ENCODE peak calls at places on chromosomes 12 and 14, in four cellular contexts. One of them, this sample, is unnamed.

GRCh38 chr14:44895716-44896115 is 66.0 kb downstream of the KLHL28 start:
- DNase-seq in HepG2: no peak
- DNase-seq in GM12878: no peak
- DNase-seq in SK-N-SH: no peak
- DNase-seq in this sample: no peak

GRCh38 chr12:28443337-28443736 is 253.1 kb downstream of the CCDC91 start:
- DNase-seq in GM12878: no peak
- DNase-seq in HepG2: no peak
- DNase-seq in SK-N-SH: no peak
- DNase-seq in this sample: no peak

GRCh38 chr12:105822131-105823103 is 316.3 kb downstream of the NUAK1 start:
- DNase-seq in GM12878: no peak
- DNase-seq in SK-N-SH: no peak
- DNase-seq in HepG2: no peak
- DNase-seq in this sample: no peak

GRCh38 chr14:96666088-96666487 is 131.1 kb upstream of the VRK1 start:
- DNase-seq in HepG2: peak
- DNase-seq in SK-N-SH: no peak
- DNase-seq in GM12878: no peak
- DNase-seq in this sample: no peak

GRCh38 chr14:60845523-60845922 is 111.0 kb downstream of the MNAT1 start:
- DNase-seq in HepG2: no peak
- DNase-seq in GM12878: peak
- DNase-seq in SK-N-SH: no peak
- DNase-seq in this sample: no peak

GRCh38 chr12:117387832-117388231 is 26.4 kb upstream of the NOS1 start:
- DNase-seq in GM12878: no peak
- DNase-seq in SK-N-SH: no peak
- DNase-seq in HepG2: no peak
- DNase-seq in this sample: no peak

GRCh38 chr12:119225454-119225853 is 46.7 kb downstream of the HSPB8 start:
- DNase-seq in GM12878: no peak
- DNase-seq in SK-N-SH: no peak
- DNase-seq in HepG2: no peak
- DNase-seq in this sample: no peak

GRCh38 chr12:101785671-101786070 is 45.1 kb downstream of the GNPTAB start:
- DNase-seq in HepG2: no peak
- DNase-seq in SK-N-SH: no peak
- DNase-seq in GM12878: no peak
- DNase-seq in this sample: no peak

GRCh38 chr12:13918883-13919282 is 62.5 kb downstream of the GRIN2B start:
- DNase-seq in GM12878: no peak
- DNase-seq in HepG2: no peak
- DNase-seq in SK-N-SH: no peak
- DNase-seq in this sample: no peak

GRCh38 chr12:86666311-86666710 is 410.1 kb upstream of the MGAT4C start:
- DNase-seq in HepG2: no peak
- DNase-seq in GM12878: no peak
- DNase-seq in SK-N-SH: no peak
- DNase-seq in this sample: no peak

GRCh38 chr12:83320350-83320749 is 633.6 kb downstream of the TMTC2 start:
- DNase-seq in SK-N-SH: no peak
- DNase-seq in HepG2: no peak
- DNase-seq in GM12878: no peak
- DNase-seq in this sample: no peak

GRCh38 chr12:96054262-96054645 is 18.9 kb upstream of the LTA4H start:
- DNase-seq in SK-N-SH: no peak
- DNase-seq in HepG2: no peak
- DNase-seq in GM12878: no peak
- DNase-seq in this sample: no peak

GRCh38 chr12:114841557-114842251 is 157.7 kb upstream of the TBX3 start:
- DNase-seq in HepG2: peak
- DNase-seq in SK-N-SH: no peak
- DNase-seq in GM12878: no peak
- DNase-seq in this sample: peak

GRCh38 chr12:46664771-46665287 is 161.0 kb downstream of the SLC38A4 start:
- DNase-seq in GM12878: peak
- DNase-seq in HepG2: peak
- DNase-seq in SK-N-SH: no peak
- DNase-seq in this sample: peak

GRCh38 chr12:90235642-90236041 is 527.0 kb upstream of the ATP2B1 start:
- DNase-seq in HepG2: no peak
- DNase-seq in GM12878: no peak
- DNase-seq in SK-N-SH: no peak
- DNase-seq in this sample: no peak

GRCh38 chr14:23094666-23095195 is at the start of gene ACIN1:
- DNase-seq in SK-N-SH: peak
- DNase-seq in GM12878: peak
- DNase-seq in HepG2: peak
- DNase-seq in this sample: peak

GRCh38 chr14:106013879-106014376 is 487.5 kb downstream of the TMEM121 start:
- DNase-seq in SK-N-SH: no peak
- DNase-seq in HepG2: no peak
- DNase-seq in GM12878: no peak
- DNase-seq in this sample: no peak

GRCh38 chr12:54564768-54565167 is 15.4 kb downstream of the PDE1B start:
- DNase-seq in HepG2: no peak
- DNase-seq in SK-N-SH: no peak
- DNase-seq in GM12878: no peak
- DNase-seq in this sample: no peak

GRCh38 chr12:21583587-21583986 is 21.1 kb downstream of the GYS2 start:
- DNase-seq in GM12878: no peak
- DNase-seq in HepG2: no peak
- DNase-seq in SK-N-SH: no peak
- DNase-seq in this sample: no peak

GRCh38 chr14:65070710-65071033 is 31.6 kb downstream of the MAX start:
- DNase-seq in GM12878: no peak
- DNase-seq in SK-N-SH: peak
- DNase-seq in HepG2: no peak
- DNase-seq in this sample: no peak

GRCh38 chr14:25846232-25846631 is 751.6 kb downstream of the NOVA1 start:
- DNase-seq in GM12878: no peak
- DNase-seq in SK-N-SH: no peak
- DNase-seq in HepG2: no peak
- DNase-seq in this sample: no peak

GRCh38 chr12:2489266-2489665 is 305.5 kb upstream of the FKBP4 start:
- DNase-seq in HepG2: no peak
- DNase-seq in GM12878: no peak
- DNase-seq in SK-N-SH: no peak
- DNase-seq in this sample: no peak

GRCh38 chr12:52280796-52281560 is 6.5 kb downstream of the KRT86 start:
- DNase-seq in SK-N-SH: no peak
- DNase-seq in GM12878: no peak
- DNase-seq in HepG2: peak
- DNase-seq in this sample: peak

GRCh38 chr12:70788774-70789173 is 131.8 kb downstream of the PTPRR start:
- DNase-seq in GM12878: no peak
- DNase-seq in HepG2: no peak
- DNase-seq in SK-N-SH: no peak
- DNase-seq in this sample: no peak

GRCh38 chr14:76923422-76924362 is 97.5 kb downstream of the LRRC74A start:
- DNase-seq in SK-N-SH: no peak
- DNase-seq in HepG2: no peak
- DNase-seq in GM12878: no peak
- DNase-seq in this sample: no peak

GRCh38 chr12:13834241-13834640 is 147.2 kb downstream of the GRIN2B start:
- DNase-seq in SK-N-SH: no peak
- DNase-seq in GM12878: no peak
- DNase-seq in HepG2: no peak
- DNase-seq in this sample: no peak

GRCh38 chr12:14854586-14855163 is 11.3 kb upstream of the ART4 start:
- DNase-seq in HepG2: no peak
- DNase-seq in SK-N-SH: no peak
- DNase-seq in GM12878: no peak
- DNase-seq in this sample: no peak

GRCh38 chr12:442235-442884 is 17.4 kb upstream of the B4GALNT3 start:
- DNase-seq in SK-N-SH: peak
- DNase-seq in GM12878: no peak
- DNase-seq in HepG2: peak
- DNase-seq in this sample: peak

GRCh38 chr12:66898700-66899469 is 220.0 kb upstream of the GRIP1 start:
- DNase-seq in GM12878: no peak
- DNase-seq in SK-N-SH: no peak
- DNase-seq in HepG2: no peak
- DNase-seq in this sample: no peak

GRCh38 chr12:117583677-117584076 is 222.3 kb upstream of the NOS1 start:
- DNase-seq in SK-N-SH: no peak
- DNase-seq in HepG2: no peak
- DNase-seq in GM12878: no peak
- DNase-seq in this sample: no peak

GRCh38 chr12:14833952-14834351 is 9.4 kb downstream of the ART4 start:
- DNase-seq in SK-N-SH: no peak
- DNase-seq in HepG2: peak
- DNase-seq in GM12878: no peak
- DNase-seq in this sample: no peak

GRCh38 chr14:62667515-62667914 is 377.7 kb downstream of the KCNH5 start:
- DNase-seq in HepG2: no peak
- DNase-seq in GM12878: no peak
- DNase-seq in SK-N-SH: no peak
- DNase-seq in this sample: no peak

GRCh38 chr12:39441963-39442894 is 691 bp downstream of the KIF21A start:
- DNase-seq in HepG2: peak
- DNase-seq in GM12878: no peak
- DNase-seq in SK-N-SH: peak
- DNase-seq in this sample: no peak

GRCh38 chr12:71392521-71393145 is 47.0 kb upstream of the LGR5 start:
- DNase-seq in SK-N-SH: peak
- DNase-seq in HepG2: peak
- DNase-seq in GM12878: peak
- DNase-seq in this sample: peak

DNA sequence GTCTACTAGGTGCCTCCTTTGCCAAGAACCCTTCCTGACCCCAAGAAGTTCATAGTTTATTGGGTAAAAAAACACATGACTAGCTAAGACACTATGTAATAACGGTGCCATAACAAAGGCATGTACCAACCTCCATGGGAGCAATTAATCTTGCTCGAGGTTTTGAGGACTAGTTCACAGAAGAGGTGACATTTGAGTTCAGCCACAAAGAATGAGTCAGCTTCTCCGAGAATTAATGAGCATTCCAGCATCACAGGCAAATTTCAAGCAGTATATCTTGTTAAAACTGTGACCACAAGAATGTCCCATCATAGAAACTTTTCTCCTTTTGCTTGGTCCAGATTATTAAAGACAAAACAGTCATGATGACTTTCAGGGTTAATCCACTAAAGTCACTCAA is 113.0 kb upstream of the RAP1B start:
- DNase-seq in HepG2: no peak
- DNase-seq in SK-N-SH: no peak
- DNase-seq in GM12878: peak
- DNase-seq in this sample: peak
- TF ChIP-seq ZBTB33 in HepG2: no peak
- TF ChIP-seq ZBTB33 in SK-N-SH: no peak
- TF ChIP-seq ZBTB33 in GM12878: no peak
- TF ChIP-seq ZBTB33 in this sample: no peak

GRCh38 chr12:131606218-131606899 is 104.5 kb upstream of the SFSWAP start:
- DNase-seq in SK-N-SH: no peak
- DNase-seq in HepG2: no peak
- DNase-seq in GM12878: no peak
- DNase-seq in this sample: no peak

GRCh38 chr12:131604146-131604844 is 106.6 kb upstream of the SFSWAP start:
- DNase-seq in SK-N-SH: no peak
- DNase-seq in HepG2: no peak
- DNase-seq in GM12878: no peak
- DNase-seq in this sample: no peak

GRCh38 chr12:131603106-131604033 is 107.5 kb upstream of the SFSWAP start:
- DNase-seq in SK-N-SH: no peak
- DNase-seq in HepG2: no peak
- DNase-seq in GM12878: no peak
- DNase-seq in this sample: no peak

GRCh38 chr12:131604859-131605258 is 106.0 kb upstream of the SFSWAP start:
- DNase-seq in HepG2: no peak
- DNase-seq in GM12878: no peak
- DNase-seq in SK-N-SH: no peak
- DNase-seq in this sample: no peak

DNA sequence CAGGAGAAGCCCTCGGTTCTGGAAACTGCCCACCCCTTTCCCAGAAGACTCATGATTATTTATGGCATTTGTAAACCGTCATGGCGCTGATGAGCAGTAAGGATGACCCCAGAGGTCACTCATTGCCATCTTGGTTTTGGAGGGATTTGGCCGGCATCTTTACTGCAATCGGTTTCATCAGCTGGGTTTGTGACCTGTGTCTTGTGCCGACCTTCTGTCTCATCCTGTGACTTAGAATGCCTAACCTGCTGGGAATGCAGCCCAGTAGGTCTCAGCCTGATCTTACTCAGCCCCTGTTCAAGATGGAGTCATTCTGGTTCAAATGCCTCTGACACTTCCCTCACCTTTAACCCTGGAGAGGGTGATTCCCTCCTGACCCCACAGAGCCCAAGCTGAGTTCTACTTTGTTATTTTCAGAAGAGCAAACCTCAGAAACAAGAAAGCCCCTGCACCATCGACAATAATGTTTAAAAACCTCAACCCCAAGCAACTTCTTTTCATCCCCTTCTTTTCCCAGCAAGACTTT is 105.5 kb upstream of the SFSWAP start:
- DNase-seq in SK-N-SH: no peak
- DNase-seq in GM12878: no peak
- DNase-seq in HepG2: no peak
- DNase-seq in this sample: no peak
- TF ChIP-seq REST in SK-N-SH: no peak
- TF ChIP-seq REST in GM12878: no peak
- TF ChIP-seq REST in HepG2: no peak
- TF ChIP-seq REST in this sample: no peak

DNA sequence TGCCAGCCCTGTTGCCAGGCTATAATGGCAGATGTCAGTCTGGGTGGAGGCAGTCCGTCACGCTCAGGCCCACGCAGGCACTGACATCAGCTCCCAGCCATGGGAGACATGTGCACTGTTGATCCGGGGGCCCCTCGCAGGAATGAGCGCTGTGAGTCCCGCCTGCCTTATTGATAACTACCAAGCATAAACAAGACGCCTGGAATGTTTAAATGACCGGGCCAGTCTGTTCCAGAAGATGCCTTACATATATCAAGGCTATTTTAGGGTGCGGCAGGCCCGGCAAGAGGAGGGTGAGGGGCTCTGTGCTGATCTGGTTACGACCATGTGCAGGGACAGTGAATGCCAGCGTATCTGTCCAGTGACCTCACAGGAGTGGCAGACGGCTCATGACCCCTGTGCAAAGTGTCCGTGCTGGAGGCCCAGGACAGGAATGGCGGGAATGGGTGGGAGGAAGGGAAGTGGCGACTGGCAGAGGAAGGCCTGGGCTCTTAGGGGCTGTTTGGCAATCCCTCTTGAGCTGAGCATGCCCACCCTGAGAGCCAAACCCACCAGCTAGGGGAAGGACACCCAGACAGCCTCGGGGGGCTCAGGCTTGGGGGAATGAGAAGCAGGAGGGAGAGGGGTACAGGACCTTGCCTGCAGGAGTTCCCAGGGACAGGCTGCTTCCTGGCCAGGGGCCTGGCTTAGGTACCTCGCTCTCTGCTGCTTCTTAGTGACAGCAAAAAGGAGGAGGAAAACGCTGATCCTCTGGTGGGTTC is 49.3 kb downstream of the DLK1 start:
- DNase-seq in HepG2: no peak
- DNase-seq in GM12878: no peak
- DNase-seq in SK-N-SH: no peak
- DNase-seq in this sample: no peak
- TF ChIP-seq ZBTB33 in HepG2: peak
- TF ChIP-seq ZBTB33 in GM12878: no peak
- TF ChIP-seq ZBTB33 in SK-N-SH: no peak
- TF ChIP-seq ZBTB33 in this sample: no peak

GRCh38 chr12:122956028-122956427 is 10.2 kb downstream of the ABCB9 start:
- DNase-seq in GM12878: no peak
- DNase-seq in SK-N-SH: peak
- DNase-seq in HepG2: no peak
- DNase-seq in this sample: no peak
- TF ChIP-seq REST in GM12878: peak
- TF ChIP-seq REST in SK-N-SH: peak
- TF ChIP-seq REST in HepG2: peak
- TF ChIP-seq REST in this sample: no peak